ENCODE peak calls at places on chromosomes 2 and 18, in six cellular contexts. O, S, I, H, W and P are unnamed samples.

GRCh38 chr18:75264195-75264594 is 53.6 kb downstream of the TSHZ1 start:
- DNase-seq in H (no peak), O (no peak), S (no peak), W (no peak), I (no peak), P (no peak)

GRCh38 chr2:216694826-216695217 is 527 bp downstream of the IGFBP5 start:
- DNase-seq in H (no peak), I (no peak), O (no peak), S (no peak), W (no peak), P (no peak)

GRCh38 chr18:48833701-48834394 is 116.9 kb downstream of the SMAD7 start:
- DNase-seq in W (no peak), O (no peak), H (peak), S (peak), I (no peak), P (peak)

GRCh38 chr2:71672011-71672639 is 218.8 kb downstream of the DYSF start:
- DNase-seq in H (no peak), I (no peak), W (no peak), O (no peak), S (no peak), P (no peak)

GRCh38 chr18:67805261-67805660 is 288.7 kb upstream of the DSEL start:
- DNase-seq in S (no peak), H (no peak), O (no peak), I (no peak), W (no peak), P (no peak)

GRCh38 chr2:132489150-132489549 is 72.5 kb downstream of the GPR39 start:
- DNase-seq in I (no peak), W (no peak), H (peak), S (no peak), O (peak), P (no peak)

GRCh38 chr2:17813742-17814458 is 2.4 kb upstream of the MSGN1 start:
- DNase-seq in H (peak), S (peak), O (peak), W (no peak), I (no peak), P (peak)

GRCh38 chr2:118696786-118697465 is 150.5 kb downstream of the EN1 start:
- DNase-seq in W (no peak), S (no peak), I (no peak), O (no peak), H (no peak), P (no peak)

GRCh38 chr2:185466915-185467314 is 271.7 kb upstream of the FSIP2 start:
- DNase-seq in O (no peak), I (no peak), S (no peak), W (no peak), H (no peak), P (no peak)

GRCh38 chr18:52288403-52289004 is 51.5 kb upstream of the DCC start:
- DNase-seq in W (no peak), O (no peak), I (no peak), S (peak), H (no peak), P (no peak)

GRCh38 chr2:229033816-229034215 is 237.3 kb downstream of the PID1 start:
- DNase-seq in W (no peak), H (no peak), S (no peak), O (no peak), I (no peak), P (no peak)

GRCh38 chr2:178066890-178067669 is 5.5 kb downstream of the PDE11A start:
- DNase-seq in I (no peak), S (no peak), H (no peak), W (peak), O (no peak), P (no peak)

GRCh38 chr2:231000211-231000904 is 4.4 kb downstream of the SPATA3 start:
- DNase-seq in W (no peak), O (no peak), S (no peak), I (no peak), H (no peak), P (no peak)

GRCh38 chr2:238488347-238488826 is 61.7 kb downstream of the ASB1 start:
- DNase-seq in I (no peak), S (no peak), H (no peak), W (no peak), O (no peak), P (no peak)

GRCh38 chr2:182605166-182605565 is 110.9 kb upstream of the DNAJC10 start:
- DNase-seq in S (no peak), I (no peak), W (no peak), O (no peak), H (no peak), P (no peak)

GRCh38 chr18:35296079-35296478 is 6.0 kb upstream of the ZSCAN30 start:
- DNase-seq in O (no peak), W (no peak), S (no peak), I (no peak), H (no peak), P (no peak)

GRCh38 chr2:222146488-222146887 is 152.3 kb downstream of the PAX3 start:
- DNase-seq in W (no peak), O (no peak), I (no peak), H (no peak), S (no peak), P (no peak)

GRCh38 chr2:44429034-44429433 is 67.3 kb downstream of the CAMKMT start:
- DNase-seq in W (no peak), I (no peak), S (no peak), O (no peak), H (peak), P (no peak)

GRCh38 chr18:27447930-27448329 is 262.8 kb upstream of the CHST9 start:
- DNase-seq in I (no peak), O (no peak), H (no peak), W (no peak), S (peak), P (no peak)

GRCh38 chr2:11938196-11938595 is 191.8 kb downstream of the LPIN1 start:
- DNase-seq in I (no peak), O (peak), S (no peak), H (peak), W (no peak), P (no peak)

GRCh38 chr2:12861344-12861942 is 144.7 kb downstream of the TRIB2 start:
- DNase-seq in S (no peak), I (no peak), H (peak), O (no peak), W (no peak), P (no peak)

GRCh38 chr2:225894240-225894980 is 494.9 kb downstream of the NYAP2 start:
- DNase-seq in W (peak), I (no peak), O (no peak), H (peak), S (no peak), P (no peak)

GRCh38 chr2:8697190-8697589 is 15.3 kb downstream of the ID2 start:
- DNase-seq in I (no peak), O (no peak), W (no peak), S (no peak), H (no peak), P (no peak)

GRCh38 chr18:12391487-12392136 is 14.6 kb upstream of the AFG3L2 start:
- DNase-seq in S (peak), W (no peak), I (no peak), H (peak), O (no peak), P (peak)

GRCh38 chr2:57429821-57430220 is 616.8 kb upstream of the VRK2 start:
- DNase-seq in O (no peak), S (no peak), W (no peak), H (no peak), I (no peak), P (no peak)

GRCh38 chr2:72755647-72756423 is 70.0 kb downstream of the EXOC6B start:
- DNase-seq in O (no peak), H (peak), I (no peak), W (no peak), S (no peak), P (no peak)

GRCh38 chr2:118865106-118865505 is 17.7 kb upstream of the EN1 start:
- DNase-seq in I (peak), S (peak), H (peak), O (no peak), W (no peak), P (no peak)

GRCh38 chr2:42722328-42723190 is 41.4 kb downstream of the OXER1 start:
- DNase-seq in I (peak), H (peak), W (peak), O (peak), S (no peak), P (no peak)

GRCh38 chr2:239399404-239399999 is 1.3 kb downstream of the HDAC4 start:
- DNase-seq in O (no peak), W (no peak), I (no peak), S (no peak), H (peak), P (no peak)

GRCh38 chr2:95270541-95271081 is 3.6 kb upstream of the PROM2 start:
- DNase-seq in I (no peak), W (no peak), O (peak), S (no peak), H (no peak), P (no peak)